ENCODE peak calls at places on chromosomes 5 and 9, in eight cellular contexts. J is tibial artery, X is HFF-Myc, N is OCI-LY7, B is astrocyte of the spinal cord, V is transverse colon, I is fibroblast of the aortic adventitia, E is esophagus squamous epithelium. P is an unnamed sample.

GRCh38 chr9:79013715-79014610 is 557.8 kb upstream of the TLE4 start:
- DNase-seq in J (no peak), X (peak; percentile 27), N (no peak), B (peak; percentile 26), V (no peak), I (no peak), E (no peak), P (peak; percentile 62)

GRCh38 chr5:88374391-88374790 is 105.7 kb upstream of the TMEM161B start:
- DNase-seq in J (no peak), X (no peak), N (no peak), B (no peak), V (no peak), I (no peak), E (no peak), P (no peak)

GRCh38 chr5:121121786-121122185 is 657.7 kb downstream of the PRR16 start:
- DNase-seq in J (no peak), X (no peak), N (no peak), B (no peak), V (no peak), I (no peak), E (no peak), P (no peak)

GRCh38 chr5:138504799-138505198 is 38.2 kb downstream of the ETF1 start:
- DNase-seq in J (peak; percentile 79), X (no peak), N (no peak), B (no peak), V (no peak), I (peak; percentile 63), E (no peak), P (no peak)

GRCh38 chr5:126464959-126465358 is 41.8 kb downstream of the GRAMD2B start:
- DNase-seq in J (no peak), X (no peak), N (no peak), B (no peak), V (peak; percentile 82), I (no peak), E (no peak), P (no peak)

GRCh38 chr9:77997611-77998349 is 33.8 kb downstream of the GNAQ start:
- DNase-seq in J (no peak), X (no peak), N (no peak), B (no peak), V (no peak), I (no peak), E (no peak), P (no peak)

GRCh38 chr5:61048534-61048933 is 103.5 kb downstream of the NDUFAF2 start:
- DNase-seq in J (no peak), X (peak; percentile 24), N (no peak), B (peak; percentile 88), V (no peak), I (peak; percentile 57), E (no peak), P (peak; percentile 41)

GRCh38 chr5:1135696-1136525 is 24.0 kb upstream of the SLC12A7 start:
- DNase-seq in J (no peak), X (no peak), N (no peak), B (no peak), V (no peak), I (no peak), E (no peak), P (no peak)

GRCh38 chr9:82354260-82354659 is 365.7 kb downstream of the SPATA31D1 start:
- DNase-seq in J (no peak), X (no peak), N (no peak), B (peak; percentile 91), V (no peak), I (peak; percentile 72), E (no peak), P (peak; percentile 75)

GRCh38 chr9:265209-265900 is 50.7 kb downstream of the DOCK8 start:
- DNase-seq in J (no peak), X (no peak), N (no peak), B (no peak), V (no peak), I (no peak), E (no peak), P (no peak)

GRCh38 chr5:92372766-92373165 is 989.6 kb upstream of the ARRDC3 start:
- DNase-seq in J (no peak), X (no peak), N (no peak), B (peak; percentile 62), V (no peak), I (no peak), E (no peak), P (no peak)

GRCh38 chr5:157485811-157486739 is 26.1 kb downstream of the NIPAL4 start:
- DNase-seq in J (no peak), X (no peak), N (peak; percentile 87), B (no peak), V (peak; percentile 58), I (no peak), E (no peak), P (no peak)

GRCh38 chr5:2471152-2471879 is 280.2 kb downstream of the IRX2 start:
- DNase-seq in J (no peak), X (no peak), N (no peak), B (no peak), V (no peak), I (no peak), E (no peak), P (no peak)

DNA sequence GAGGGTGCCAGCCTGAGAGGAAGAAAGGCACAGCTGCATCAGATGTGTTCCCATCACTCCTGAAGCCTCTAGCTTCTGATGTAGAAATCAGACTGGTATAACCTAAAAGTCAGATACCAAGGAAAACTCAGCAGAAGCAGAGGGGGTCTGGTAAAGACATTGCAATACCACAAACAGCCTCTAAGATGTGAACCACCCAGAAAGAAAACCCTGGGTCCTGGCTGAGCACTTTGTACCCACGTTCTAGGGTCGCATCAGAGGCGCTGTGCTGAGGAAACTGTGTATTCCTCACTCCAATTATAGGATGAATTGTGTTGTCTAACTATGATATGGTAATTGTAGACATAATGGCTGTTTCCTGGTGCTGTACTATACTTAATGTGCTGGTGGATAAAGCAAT is 275.6 kb downstream of the IRX2 start:
- DNase-seq in J (no peak), X (no peak), N (no peak), B (no peak), V (no peak), I (no peak), E (no peak), P (no peak)
- TF ChIP-seq CTCF in J (no peak), X (no peak), N (no peak), B (no peak), V (no peak), I (no peak), E (no peak), P (no peak)

GRCh38 chr9:137188086-137188489 is 272 bp downstream of the ANAPC2 start:
- DNase-seq in J (no peak), X (no peak), N (no peak), B (no peak), V (no peak), I (no peak), E (no peak), P (no peak)
- H3K4me3 ChIP-seq in J (peak overlapping the region; percentile 86), X (peak overlapping the region; percentile 94), N (peak overlapping the region; percentile 94), B (peak overlapping the region; percentile 87), V (peak overlapping the region; percentile 74), I (peak overlapping the region; percentile 96), E (peak overlapping the region; percentile 90), P (peak overlapping the region; percentile 98)

GRCh38 chr5:178441486-178442270 is 148.5 kb downstream of the COL23A1 start:
- DNase-seq in J (peak; percentile 16), X (no peak), N (no peak), B (no peak), V (no peak), I (no peak), E (no peak), P (no peak)
- TF ChIP-seq CTCF in J (no peak), X (no peak), N (no peak), B (no peak), V (no peak), I (no peak), E (no peak), P (no peak)

GRCh38 chr5:29982446-29982845 is 1211.0 kb upstream of the CDH6 start:
- DNase-seq in J (no peak), X (no peak), N (no peak), B (no peak), V (no peak), I (no peak), E (no peak), P (no peak)

GRCh38 chr5:29984153-29984534 is 1209.3 kb upstream of the CDH6 start:
- DNase-seq in J (no peak), X (no peak), N (no peak), B (no peak), V (no peak), I (no peak), E (no peak), P (no peak)

GRCh38 chr5:29983528-29984152 is 1209.8 kb upstream of the CDH6 start:
- DNase-seq in J (no peak), X (no peak), N (no peak), B (no peak), V (no peak), I (no peak), E (no peak), P (no peak)
- H3K4me3 ChIP-seq in J (no peak overlapping the region), X (no peak overlapping the region), N (no peak overlapping the region), B (no peak overlapping the region), V (no peak overlapping the region), I (no peak overlapping the region), E (no peak overlapping the region), P (no peak overlapping the region)

DNA sequence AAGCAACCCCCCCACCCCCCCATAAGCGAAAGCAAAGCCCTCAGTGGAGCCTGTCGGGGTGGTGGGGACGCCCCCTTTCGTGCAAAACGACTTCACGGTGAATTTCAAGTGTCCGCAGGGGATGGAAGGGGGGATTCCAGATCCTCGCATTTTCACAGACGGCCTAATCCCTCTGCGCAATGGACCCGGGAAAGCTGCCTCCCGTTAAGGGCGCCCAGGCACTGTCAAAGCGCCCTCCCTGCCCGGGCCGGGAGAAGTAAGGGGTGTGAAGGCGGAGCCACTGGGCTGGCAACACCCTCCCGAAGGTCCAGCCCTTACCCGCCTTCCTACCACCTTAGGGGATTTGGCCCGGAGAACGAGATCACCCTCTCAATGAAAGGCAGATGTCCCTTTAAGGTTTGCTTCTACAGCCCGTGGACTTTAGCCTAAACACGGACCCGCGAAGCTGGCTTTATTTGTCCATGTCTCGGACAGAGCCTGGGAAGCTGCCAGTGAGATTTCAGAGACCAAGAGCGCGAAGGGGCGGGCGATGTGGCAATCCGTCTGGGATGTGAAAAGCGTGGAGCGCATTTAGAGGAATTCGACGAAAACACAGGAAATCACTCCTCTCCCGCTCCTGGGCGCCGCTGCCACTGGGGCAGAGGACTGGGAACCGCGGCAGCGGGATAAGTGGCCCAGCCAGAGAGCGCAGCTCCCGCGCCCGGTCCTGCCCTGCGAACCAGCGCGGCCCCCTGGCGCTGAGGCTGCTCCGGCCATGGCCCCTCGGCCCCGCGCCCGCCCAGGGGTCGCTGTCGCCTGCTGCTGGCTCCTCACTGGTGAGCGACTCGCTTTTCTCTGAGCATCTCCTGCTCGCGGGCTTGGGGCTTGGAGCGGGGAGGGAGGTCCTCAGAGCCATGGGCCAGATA is at the start of the genes ITGA1 and PELO:
- DNase-seq in J (peak; percentile 92), X (no peak), N (no peak), B (peak; percentile 75), V (peak; percentile 78), I (peak; percentile 80), E (no peak), P (no peak)
- TF ChIP-seq CTCF in J (peak; percentile 51), X (peak; percentile 24), N (no peak), B (peak; percentile 29), V (peak; percentile 35), I (no peak), E (peak; percentile 39), P (peak; percentile 26)

GRCh38 chr9:130174025-130174424 is 1.8 kb downstream of the NCS1 start:
- DNase-seq in J (no peak), X (no peak), N (no peak), B (no peak), V (no peak), I (no peak), E (no peak), P (no peak)
- H3K4me3 ChIP-seq in J (peak overlapping the region; percentile 94), X (peak overlapping the region; percentile 58), N (no peak overlapping the region), B (peak overlapping the region; percentile 68), V (peak overlapping the region; percentile 56), I (peak overlapping the region; percentile 82), E (peak overlapping the region; percentile 78), P (peak overlapping the region; percentile 57)

P was measured in BJ.